ENCODE peak calls at places on chromosomes 12 and 14, in eight cellular contexts. P, I, N, A, J, E, M and D are unnamed samples.

GRCh38 chr14:91315844-91316267 is 71.4 kb upstream of the GPR68 start:
- DNase-seq in P (no peak), E (no peak), M (no peak), A (no peak), I (no peak), N (peak; percentile 74), J (peak; percentile 96), D (no peak)

GRCh38 chr12:44863867-44864266 is 12.2 kb downstream of the NELL2 start:
- DNase-seq in A (no peak), J (no peak), M (no peak), I (no peak), N (no peak), P (no peak), E (no peak), D (no peak)

GRCh38 chr14:93285048-93285447 is 47.8 kb downstream of the BTBD7 start:
- DNase-seq in I (no peak), E (no peak), J (no peak), A (no peak), M (no peak), N (no peak), P (no peak), D (no peak)

GRCh38 chr14:74240794-74241610 is 1.8 kb downstream of the VSX2 start:
- DNase-seq in P (no peak), I (no peak), N (no peak), J (no peak), M (no peak), E (no peak), A (peak; percentile 49), D (no peak)

GRCh38 chr12:74415633-74416032 is 122.0 kb upstream of the ATXN7L3B start:
- DNase-seq in J (no peak), M (no peak), E (peak; percentile 32), A (no peak), N (no peak), I (no peak), P (no peak), D (peak; percentile 25)

GRCh38 chr12:19912996-19913395 is 455.3 kb upstream of the PDE3A start:
- DNase-seq in M (no peak), P (no peak), E (no peak), A (no peak), I (no peak), J (no peak), N (no peak), D (no peak)

GRCh38 chr12:8033153-8034044 is 883 bp downstream of the FOXJ2 start:
- DNase-seq in J (peak; percentile 46), P (no peak), E (peak; percentile 29), N (peak; percentile 44), A (peak; percentile 21), I (peak; percentile 87), M (peak; percentile 67), D (peak; percentile 54)

GRCh38 chr12:95358111-95359083 is 115.6 kb upstream of the METAP2 start:
- DNase-seq in I (no peak), A (no peak), N (no peak), E (peak; percentile 33), P (no peak), M (no peak), J (no peak), D (no peak)

GRCh38 chr14:69149461-69150244 is 3.3 kb downstream of the DCAF5 start:
- DNase-seq in A (no peak), N (no peak), E (no peak), M (no peak), J (no peak), P (no peak), I (no peak), D (no peak)

GRCh38 chr14:76772300-76773187 is 11.3 kb downstream of the VASH1 start:
- DNase-seq in J (no peak), E (no peak), M (peak; percentile 97), P (peak; percentile 82), I (peak; percentile 66), A (no peak), N (no peak), D (no peak)

GRCh38 chr14:71554323-71554722 is 377.9 kb upstream of the RGS6 start:
- DNase-seq in E (no peak), N (no peak), J (no peak), I (no peak), M (no peak), A (no peak), P (no peak), D (no peak)

GRCh38 chr12:50603817-50604639 is 99.2 kb downstream of the DIP2B start:
- DNase-seq in N (no peak), A (no peak), P (no peak), E (no peak), J (no peak), M (no peak), I (no peak), D (no peak)

GRCh38 chr12:29024117-29024516 is 125.0 kb upstream of the FAR2 start:
- DNase-seq in I (no peak), N (no peak), A (no peak), E (no peak), P (no peak), J (no peak), M (no peak), D (peak; percentile 9)

GRCh38 chr14:68703093-68703492 is 89.8 kb downstream of the ZFP36L1 start:
- DNase-seq in E (no peak), A (no peak), J (no peak), P (no peak), N (no peak), I (peak; percentile 66), M (peak; percentile 89), D (peak; percentile 79)

GRCh38 chr14:61569783-61570182 is 125.5 kb upstream of the HIF1A start:
- DNase-seq in A (no peak), I (peak; percentile 76), J (peak; percentile 79), M (peak; percentile 77), E (peak; percentile 57), P (peak; percentile 88), N (no peak), D (peak; percentile 80)

GRCh38 chr12:6461401-6462233 is 8.9 kb downstream of the VAMP1 start:
- DNase-seq in A (no peak), N (peak; percentile 71), E (no peak), M (no peak), P (peak; percentile 89), I (peak; percentile 79), J (peak; percentile 94), D (no peak)

GRCh38 chr12:33830070-33830469 is 192.2 kb upstream of the ALG10 start:
- DNase-seq in P (no peak), M (no peak), E (no peak), N (no peak), J (no peak), A (no peak), I (no peak), D (no peak)

GRCh38 chr12:9961106-9961505 is 10.1 kb upstream of the CLEC12A start:
- DNase-seq in M (no peak), E (no peak), I (no peak), P (no peak), N (no peak), A (no peak), J (no peak), D (no peak)

GRCh38 chr14:87874676-87875075 is 118.3 kb downstream of the GALC start:
- DNase-seq in P (no peak), I (no peak), M (no peak), J (no peak), A (no peak), E (no peak), N (no peak), D (peak; percentile 30)

GRCh38 chr14:23306113-23306411 is 571 bp upstream of the BCL2L2 start:
- DNase-seq in P (no peak), N (no peak), M (no peak), E (no peak), J (no peak), I (no peak), A (no peak), D (no peak)

GRCh38 chr12:162467-163307 is 51.3 kb downstream of the SLC6A12 start:
- DNase-seq in A (peak; percentile 63), N (no peak), M (no peak), E (peak; percentile 38), P (no peak), J (no peak), I (no peak), D (no peak)

GRCh38 chr14:82192387-82192786 is 658.7 kb upstream of the SEL1L start:
- DNase-seq in M (no peak), J (no peak), A (no peak), P (no peak), E (no peak), N (no peak), I (no peak), D (no peak)

GRCh38 chr12:21697829-21698630 is 40.4 kb upstream of the LDHB start:
- DNase-seq in P (no peak), J (no peak), E (peak; percentile 15), M (no peak), A (no peak), N (no peak), I (no peak), D (no peak)

GRCh38 chr12:130715996-130716917 is at the start of gene RIMBP2:
- DNase-seq in P (peak; percentile 32), N (no peak), J (no peak), M (peak; percentile 17), E (peak; percentile 91), I (peak; percentile 43), A (peak; percentile 65), D (peak; percentile 15)

GRCh38 chr14:69682607-69683263 is 71.3 kb downstream of the SUSD6 start:
- DNase-seq in P (peak; percentile 24), A (no peak), M (no peak), I (no peak), N (no peak), J (no peak), E (no peak), D (no peak)

GRCh38 chr12:89933911-89934310 is 225.3 kb upstream of the ATP2B1 start:
- DNase-seq in J (no peak), P (no peak), N (no peak), E (no peak), I (no peak), A (no peak), M (no peak), D (no peak)

GRCh38 chr12:18967814-18968213 is 161.7 kb upstream of the PLEKHA5 start:
- DNase-seq in M (no peak), P (no peak), N (no peak), J (no peak), A (no peak), E (peak; percentile 75), I (no peak), D (no peak)

GRCh38 chr14:52977798-52978197 is 26.9 kb upstream of the FERMT2 start:
- DNase-seq in P (no peak), E (no peak), A (no peak), J (no peak), I (no peak), N (no peak), M (no peak), D (no peak)